ENCODE peak calls at places on chromosomes 7 and 10, in seven cellular contexts. One of them, this sample, is unnamed. For H3K36me3, the result is how much of the 10 kb centered on the place peaks cover.

GRCh38 chr10:88702848-88703597 is 3.0 kb upstream of the LIPK start:
- DNase-seq in HCT116: peak
- DNase-seq in right lobe of liver: no peak
- DNase-seq in endothelial cell of umbilical vein: peak
- DNase-seq in adrenal gland: no peak
- DNase-seq in ovary: no peak
- DNase-seq in stomach: peak
- DNase-seq in this sample: no peak

GRCh38 chr10:78820007-78820362 is 248.8 kb upstream of the ZMIZ1 start:
- DNase-seq in HCT116: no peak
- DNase-seq in right lobe of liver: no peak
- DNase-seq in endothelial cell of umbilical vein: no peak
- DNase-seq in adrenal gland: no peak
- DNase-seq in ovary: no peak
- DNase-seq in stomach: no peak
- DNase-seq in this sample: no peak

GRCh38 chr10:71927669-71928592 is 36.3 kb upstream of the CHST3 start:
- DNase-seq in HCT116: no peak
- DNase-seq in right lobe of liver: no peak
- DNase-seq in endothelial cell of umbilical vein: no peak
- DNase-seq in adrenal gland: no peak
- DNase-seq in ovary: no peak
- DNase-seq in stomach: no peak
- DNase-seq in this sample: no peak

GRCh38 chr7:24907311-24907886 is 72.6 kb downstream of the OSBPL3 start:
- DNase-seq in HCT116: peak
- DNase-seq in right lobe of liver: no peak
- DNase-seq in endothelial cell of umbilical vein: peak
- DNase-seq in adrenal gland: no peak
- DNase-seq in ovary: no peak
- DNase-seq in stomach: no peak
- DNase-seq in this sample: no peak

GRCh38 chr10:132519382-132520146 is 18.0 kb upstream of the INPP5A start:
- DNase-seq in HCT116: no peak
- DNase-seq in right lobe of liver: no peak
- DNase-seq in endothelial cell of umbilical vein: no peak
- DNase-seq in adrenal gland: peak
- DNase-seq in ovary: peak
- DNase-seq in stomach: no peak
- DNase-seq in this sample: peak

GRCh38 chr7:19620470-19620869 is 88.4 kb downstream of the POLR1F start:
- DNase-seq in HCT116: no peak
- DNase-seq in right lobe of liver: no peak
- DNase-seq in endothelial cell of umbilical vein: no peak
- DNase-seq in adrenal gland: no peak
- DNase-seq in ovary: no peak
- DNase-seq in stomach: no peak
- DNase-seq in this sample: no peak

GRCh38 chr10:106285199-106285598 is 879.3 kb downstream of the SORCS1 start:
- DNase-seq in HCT116: no peak
- DNase-seq in right lobe of liver: no peak
- DNase-seq in endothelial cell of umbilical vein: no peak
- DNase-seq in adrenal gland: no peak
- DNase-seq in ovary: no peak
- DNase-seq in stomach: no peak
- DNase-seq in this sample: no peak

GRCh38 chr10:126405239-126405785 is 17.0 kb upstream of the ADAM12 start:
- DNase-seq in HCT116: no peak
- DNase-seq in right lobe of liver: no peak
- DNase-seq in endothelial cell of umbilical vein: no peak
- DNase-seq in adrenal gland: no peak
- DNase-seq in ovary: no peak
- DNase-seq in stomach: no peak
- DNase-seq in this sample: no peak

GRCh38 chr10:97497572-97498075 is 598 bp downstream of the MMS19 start:
- DNase-seq in HCT116: peak
- DNase-seq in right lobe of liver: peak
- DNase-seq in endothelial cell of umbilical vein: peak
- DNase-seq in adrenal gland: peak
- DNase-seq in ovary: peak
- DNase-seq in stomach: peak
- DNase-seq in this sample: peak

GRCh38 chr10:103548581-103549348 is 55.3 kb downstream of the NEURL1 start:
- DNase-seq in HCT116: no peak
- DNase-seq in right lobe of liver: no peak
- DNase-seq in endothelial cell of umbilical vein: no peak
- DNase-seq in adrenal gland: peak
- DNase-seq in ovary: no peak
- DNase-seq in stomach: peak
- DNase-seq in this sample: no peak

GRCh38 chr7:28179081-28180030 is 1.2 kb downstream of the JAZF1 start:
- DNase-seq in HCT116: no peak
- DNase-seq in right lobe of liver: peak
- DNase-seq in endothelial cell of umbilical vein: peak
- DNase-seq in adrenal gland: peak
- DNase-seq in ovary: peak
- DNase-seq in stomach: peak
- DNase-seq in this sample: peak

GRCh38 chr10:133471300-133472109 is 17.8 kb downstream of the SCART1 start:
- DNase-seq in HCT116: no peak
- DNase-seq in right lobe of liver: no peak
- DNase-seq in endothelial cell of umbilical vein: no peak
- DNase-seq in adrenal gland: no peak
- DNase-seq in ovary: no peak
- DNase-seq in stomach: no peak
- DNase-seq in this sample: no peak

GRCh38 chr10:96470108-96470743 is 43.5 kb downstream of the TLL2 start:
- DNase-seq in HCT116: peak
- DNase-seq in right lobe of liver: no peak
- DNase-seq in endothelial cell of umbilical vein: peak
- DNase-seq in adrenal gland: peak
- DNase-seq in ovary: no peak
- DNase-seq in stomach: peak
- DNase-seq in this sample: no peak

GRCh38 chr7:121083138-121083789 is 94.8 kb downstream of the CPED1 start:
- DNase-seq in HCT116: no peak
- DNase-seq in right lobe of liver: no peak
- DNase-seq in endothelial cell of umbilical vein: peak
- DNase-seq in adrenal gland: no peak
- DNase-seq in ovary: no peak
- DNase-seq in stomach: no peak
- DNase-seq in this sample: no peak

GRCh38 chr10:89217057-89217990 is 10.2 kb upstream of the CH25H start:
- DNase-seq in HCT116: peak
- DNase-seq in right lobe of liver: no peak
- DNase-seq in endothelial cell of umbilical vein: peak
- DNase-seq in adrenal gland: peak
- DNase-seq in ovary: peak
- DNase-seq in stomach: peak
- DNase-seq in this sample: peak

GRCh38 chr10:1180836-1181235 is 124.7 kb downstream of the WDR37 start:
- DNase-seq in HCT116: no peak
- DNase-seq in right lobe of liver: no peak
- DNase-seq in endothelial cell of umbilical vein: no peak
- DNase-seq in adrenal gland: no peak
- DNase-seq in ovary: no peak
- DNase-seq in stomach: no peak
- DNase-seq in this sample: peak

GRCh38 chr10:129820451-129820850 is 143.6 kb downstream of the EBF3 start:
- DNase-seq in HCT116: no peak
- DNase-seq in right lobe of liver: no peak
- DNase-seq in endothelial cell of umbilical vein: no peak
- DNase-seq in adrenal gland: no peak
- DNase-seq in ovary: no peak
- DNase-seq in stomach: no peak
- DNase-seq in this sample: no peak

GRCh38 chr10:84921701-84922100 is 593.3 kb downstream of the CCSER2 start:
- DNase-seq in HCT116: no peak
- DNase-seq in right lobe of liver: no peak
- DNase-seq in endothelial cell of umbilical vein: no peak
- DNase-seq in adrenal gland: no peak
- DNase-seq in ovary: no peak
- DNase-seq in stomach: no peak
- DNase-seq in this sample: no peak

GRCh38 chr7:8719102-8719501 is 285.7 kb downstream of the NXPH1 start:
- DNase-seq in HCT116: no peak
- DNase-seq in right lobe of liver: peak
- DNase-seq in endothelial cell of umbilical vein: no peak
- DNase-seq in adrenal gland: peak
- DNase-seq in ovary: no peak
- DNase-seq in stomach: no peak
- DNase-seq in this sample: no peak

GRCh38 chr7:101390901-101391301 is 28.2 kb downstream of the COL26A1 start:
- DNase-seq in HCT116: no peak
- DNase-seq in right lobe of liver: peak
- DNase-seq in endothelial cell of umbilical vein: no peak
- DNase-seq in adrenal gland: peak
- DNase-seq in ovary: peak
- DNase-seq in stomach: no peak
- DNase-seq in this sample: no peak
- TF ChIP-seq POLR2A in HCT116: no peak
- TF ChIP-seq POLR2A in right lobe of liver: no peak
- TF ChIP-seq POLR2A in endothelial cell of umbilical vein: no peak
- TF ChIP-seq POLR2A in adrenal gland: no peak
- TF ChIP-seq POLR2A in ovary: no peak
- TF ChIP-seq POLR2A in stomach: no peak
- TF ChIP-seq POLR2A in this sample: no peak

GRCh38 chr10:102152545-102152890 is 329 bp downstream of the NOLC1 start:
- DNase-seq in HCT116: no peak
- DNase-seq in right lobe of liver: peak
- DNase-seq in endothelial cell of umbilical vein: no peak
- DNase-seq in adrenal gland: no peak
- DNase-seq in ovary: no peak
- DNase-seq in stomach: no peak
- DNase-seq in this sample: no peak

GRCh38 chr10:102154466-102155116 is 2.4 kb downstream of the NOLC1 start:
- DNase-seq in HCT116: no peak
- DNase-seq in right lobe of liver: no peak
- DNase-seq in endothelial cell of umbilical vein: no peak
- DNase-seq in adrenal gland: no peak
- DNase-seq in ovary: no peak
- DNase-seq in stomach: no peak
- DNase-seq in this sample: no peak

GRCh38 chr10:102150970-102151773 is 1.0 kb upstream of the NOLC1 start:
- DNase-seq in HCT116: no peak
- DNase-seq in right lobe of liver: no peak
- DNase-seq in endothelial cell of umbilical vein: peak
- DNase-seq in adrenal gland: no peak
- DNase-seq in ovary: no peak
- DNase-seq in stomach: no peak
- DNase-seq in this sample: no peak

GRCh38 chr10:102151774-102152544 is at the start of gene NOLC1:
- DNase-seq in HCT116: peak
- DNase-seq in right lobe of liver: peak
- DNase-seq in endothelial cell of umbilical vein: peak
- DNase-seq in adrenal gland: peak
- DNase-seq in ovary: peak
- DNase-seq in stomach: peak
- DNase-seq in this sample: peak

GRCh38 chr10:102153093-102153620 is 968 bp downstream of the NOLC1 start:
- DNase-seq in HCT116: no peak
- DNase-seq in right lobe of liver: no peak
- DNase-seq in endothelial cell of umbilical vein: no peak
- DNase-seq in adrenal gland: no peak
- DNase-seq in ovary: no peak
- DNase-seq in stomach: no peak
- DNase-seq in this sample: no peak
- H3K36me3 ChIP-seq in HCT116: under half
- H3K36me3 ChIP-seq in right lobe of liver: under half
- H3K36me3 ChIP-seq in endothelial cell of umbilical vein: under half
- H3K36me3 ChIP-seq in adrenal gland: under half
- H3K36me3 ChIP-seq in ovary: under half
- H3K36me3 ChIP-seq in stomach: under half
- H3K36me3 ChIP-seq in this sample: half or more

GRCh38 chr10:110487411-110488123 is 10.1 kb upstream of the DUSP5 start:
- DNase-seq in HCT116: no peak
- DNase-seq in right lobe of liver: no peak
- DNase-seq in endothelial cell of umbilical vein: no peak
- DNase-seq in adrenal gland: no peak
- DNase-seq in ovary: no peak
- DNase-seq in stomach: no peak
- DNase-seq in this sample: no peak
- H3K4me3 ChIP-seq in HCT116: no peak
- H3K4me3 ChIP-seq in right lobe of liver: no peak
- H3K4me3 ChIP-seq in endothelial cell of umbilical vein: no peak
- H3K4me3 ChIP-seq in adrenal gland: no peak
- H3K4me3 ChIP-seq in ovary: no peak
- H3K4me3 ChIP-seq in stomach: no peak
- H3K4me3 ChIP-seq in this sample: no peak

DNA sequence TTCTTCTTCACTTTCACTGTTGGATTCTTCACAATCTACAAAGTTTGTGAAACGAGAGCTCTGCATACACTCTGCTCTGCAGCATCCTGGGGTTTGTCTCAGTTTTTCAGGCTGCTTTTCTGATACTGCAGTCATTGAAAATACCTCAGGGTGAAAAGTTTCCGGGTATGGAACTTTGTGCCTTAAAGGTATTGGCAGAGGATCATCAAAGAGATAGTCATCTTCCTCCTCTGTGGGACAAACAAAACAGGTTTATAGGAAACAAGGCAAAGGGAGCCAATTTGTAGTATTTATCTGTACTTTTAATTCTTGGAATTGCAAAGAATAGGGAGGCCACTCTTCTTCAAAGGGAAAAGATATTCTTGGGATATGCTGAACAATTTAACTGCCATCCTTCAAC is 30.4 kb downstream of the SUV39H2 start:
- DNase-seq in HCT116: no peak
- DNase-seq in right lobe of liver: no peak
- DNase-seq in endothelial cell of umbilical vein: no peak
- DNase-seq in adrenal gland: no peak
- DNase-seq in ovary: no peak
- DNase-seq in stomach: no peak
- DNase-seq in this sample: no peak
- TF ChIP-seq POLR2A in HCT116: no peak
- TF ChIP-seq POLR2A in right lobe of liver: no peak
- TF ChIP-seq POLR2A in endothelial cell of umbilical vein: no peak
- TF ChIP-seq POLR2A in adrenal gland: no peak
- TF ChIP-seq POLR2A in ovary: no peak
- TF ChIP-seq POLR2A in stomach: no peak
- TF ChIP-seq POLR2A in this sample: no peak

GRCh38 chr7:42926204-42926603 is 5.8 kb downstream of the PSMA2 start:
- DNase-seq in HCT116: no peak
- DNase-seq in right lobe of liver: no peak
- DNase-seq in endothelial cell of umbilical vein: no peak
- DNase-seq in adrenal gland: no peak
- DNase-seq in ovary: no peak
- DNase-seq in stomach: no peak
- DNase-seq in this sample: no peak
- H3K36me3 ChIP-seq in HCT116: under half
- H3K36me3 ChIP-seq in right lobe of liver: under half
- H3K36me3 ChIP-seq in endothelial cell of umbilical vein: under half
- H3K36me3 ChIP-seq in adrenal gland: half or more
- H3K36me3 ChIP-seq in ovary: under half
- H3K36me3 ChIP-seq in stomach: under half
- H3K36me3 ChIP-seq in this sample: half or more

This sample was measured in sigmoid colon.